ENCODE peak calls at places on chromosomes 2 and 18, in five cellular contexts. N, Y, Z, X and H are unnamed samples.

GRCh38 chr2:167943877-167944276 is 303.5 kb downstream of the STK39 start:
- DNase-seq in N (no peak), Y (no peak), Z (no peak), X (no peak), H (no peak)

GRCh38 chr2:218010116-218010837 is 7.5 kb upstream of the TNS1 start:
- DNase-seq in N (no peak), Y (peak; percentile 91), Z (no peak), X (no peak), H (peak; percentile 74)

GRCh38 chr2:184596819-184597411 is 1.4 kb upstream of the ZNF804A start:
- DNase-seq in N (no peak), Y (no peak), Z (no peak), X (peak; percentile 27), H (no peak)

GRCh38 chr2:95266781-95267430 is 7.3 kb upstream of the PROM2 start:
- DNase-seq in N (no peak), Y (no peak), Z (no peak), X (no peak), H (no peak)

GRCh38 chr2:173828189-173829157 is 136.7 kb downstream of the SP3 start:
- DNase-seq in N (no peak), Y (no peak), Z (no peak), X (no peak), H (no peak)

GRCh38 chr18:48905541-48905940 is 45.2 kb downstream of the SMAD7 start:
- DNase-seq in N (no peak), Y (no peak), Z (no peak), X (no peak), H (no peak)

GRCh38 chr2:168192839-168193616 is 54.4 kb downstream of the STK39 start:
- DNase-seq in N (no peak), Y (no peak), Z (no peak), X (no peak), H (no peak)

GRCh38 chr2:143458258-143458954 is 329.2 kb downstream of the ARHGAP15 start:
- DNase-seq in N (no peak), Y (no peak), Z (no peak), X (no peak), H (no peak)

GRCh38 chr2:197828464-197829135 is 24.2 kb downstream of the PLCL1 start:
- DNase-seq in N (no peak), Y (no peak), Z (no peak), X (no peak), H (no peak)

GRCh38 chr2:15169326-15170038 is 391.7 kb downstream of the NBAS start:
- DNase-seq in N (no peak), Y (peak; percentile 50), Z (no peak), X (peak; percentile 23), H (no peak)
- TF ChIP-seq JUND in N (no peak), Y (peak; percentile 90), Z (no peak), X (peak; percentile 48), H (no peak)

GRCh38 chr18:12599543-12599942 is 58.4 kb downstream of the SPIRE1 start:
- DNase-seq in N (no peak), Y (no peak), Z (no peak), X (peak; percentile 48), H (no peak)

GRCh38 chr18:12598181-12598921 is 59.6 kb downstream of the SPIRE1 start:
- DNase-seq in N (no peak), Y (no peak), Z (no peak), X (no peak), H (no peak)

GRCh38 chr18:12595571-12596255 is 62.2 kb downstream of the SPIRE1 start:
- DNase-seq in N (no peak), Y (no peak), Z (no peak), X (no peak), H (no peak)

GRCh38 chr18:12599966-12600365 is 57.9 kb downstream of the SPIRE1 start:
- DNase-seq in N (no peak), Y (no peak), Z (no peak), X (no peak), H (no peak)

GRCh38 chr18:12597775-12598174 is 60.1 kb downstream of the SPIRE1 start:
- DNase-seq in N (no peak), Y (no peak), Z (no peak), X (peak; percentile 47), H (no peak)
- TF ChIP-seq JUND in N (no peak), Y (peak; percentile 7), Z (no peak), X (no peak), H (no peak)

GRCh38 chr18:56186319-56186718 is 452.1 kb downstream of the TXNL1 start:
- DNase-seq in N (no peak), Y (no peak), Z (no peak), X (no peak), H (no peak)
- TF ChIP-seq JUND in N (no peak), Y (no peak), Z (no peak), X (no peak), H (no peak)

DNA sequence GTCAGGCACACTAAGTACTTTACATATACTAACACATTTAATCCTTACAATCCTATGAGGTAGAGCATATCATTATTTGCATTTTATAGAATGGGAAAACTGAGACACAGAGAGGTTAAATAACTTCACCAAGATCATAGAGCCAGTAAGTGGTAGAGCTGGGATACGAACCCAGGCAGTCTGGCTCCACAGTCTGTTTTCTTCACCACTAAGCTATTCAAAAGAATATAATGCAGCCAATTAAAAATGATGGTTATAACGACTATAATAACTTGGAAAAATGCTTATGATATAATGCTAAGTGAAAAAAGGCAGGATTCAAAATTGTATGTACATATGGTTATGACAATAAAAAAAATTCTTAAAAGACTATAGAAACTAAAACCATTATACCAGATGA is 7.3 kb downstream of the THOC1 start:
- DNase-seq in N (no peak), Y (no peak), Z (no peak), X (no peak), H (no peak)
- TF ChIP-seq JUND in N (no peak), Y (no peak), Z (no peak), X (no peak), H (no peak)

GRCh38 chr2:177711472-177712276 is 319.1 kb downstream of the AGPS start:
- DNase-seq in N (no peak), Y (no peak), Z (no peak), X (no peak), H (no peak)

GRCh38 chr2:177714704-177715103 is 322.1 kb downstream of the AGPS start:
- DNase-seq in N (no peak), Y (no peak), Z (no peak), X (no peak), H (no peak)

GRCh38 chr2:177710003-177710411 is 317.4 kb downstream of the AGPS start:
- DNase-seq in N (no peak), Y (no peak), Z (no peak), X (no peak), H (no peak)

GRCh38 chr2:177710889-177711288 is 318.3 kb downstream of the AGPS start:
- DNase-seq in N (no peak), Y (no peak), Z (no peak), X (no peak), H (no peak)

DNA sequence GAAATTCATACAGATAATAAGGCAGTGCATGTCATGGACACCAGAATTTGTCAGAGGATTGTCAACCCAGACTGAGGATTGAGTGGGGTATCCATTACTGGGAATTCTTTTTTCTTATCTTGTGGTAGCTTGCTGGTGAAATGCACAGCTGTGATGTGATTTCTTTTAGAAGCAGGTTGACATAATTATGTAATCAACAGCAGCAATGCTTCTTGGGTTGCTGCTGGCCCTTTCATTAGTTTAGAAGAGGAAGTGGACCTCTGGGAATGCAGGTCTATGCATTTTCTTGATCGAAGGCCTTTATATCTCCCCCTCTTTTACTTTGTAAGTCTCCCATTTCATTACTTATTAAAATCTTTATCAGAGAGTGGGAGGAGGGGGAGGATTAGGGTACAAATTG is 319.9 kb downstream of the AGPS start:
- DNase-seq in N (no peak), Y (no peak), Z (no peak), X (no peak), H (no peak)
- TF ChIP-seq JUND in N (no peak), Y (no peak), Z (no peak), X (no peak), H (no peak)